ENCODE peak calls at places on chromosomes 2 and 18, in four cellular contexts. One of them, this sample, is unnamed.

GRCh38 chr2:26809211-26809610 is 23.4 kb downstream of the CENPA start:
- DNase-seq in GM12878: no peak
- DNase-seq in H1: no peak
- DNase-seq in HepG2: no peak
- DNase-seq in this sample: no peak

GRCh38 chr2:113167115-113167932 is 6.4 kb upstream of the PSD4 start:
- DNase-seq in GM12878: no peak
- DNase-seq in H1: no peak
- DNase-seq in HepG2: peak
- DNase-seq in this sample: no peak

GRCh38 chr2:54613361-54613760 is 110.1 kb upstream of the EML6 start:
- DNase-seq in GM12878: no peak
- DNase-seq in HepG2: no peak
- DNase-seq in H1: no peak
- DNase-seq in this sample: no peak

GRCh38 chr18:63073481-63073880 is 246.1 kb downstream of the BCL2 start:
- DNase-seq in GM12878: no peak
- DNase-seq in H1: no peak
- DNase-seq in HepG2: peak
- DNase-seq in this sample: no peak

GRCh38 chr2:212842544-212843185 is 304.1 kb upstream of the ERBB4 start:
- DNase-seq in GM12878: no peak
- DNase-seq in HepG2: no peak
- DNase-seq in H1: no peak
- DNase-seq in this sample: no peak

GRCh38 chr2:239857591-239857990 is 167.6 kb downstream of the NDUFA10 start:
- DNase-seq in GM12878: no peak
- DNase-seq in H1: no peak
- DNase-seq in HepG2: no peak
- DNase-seq in this sample: no peak

GRCh38 chr2:102839668-102840388 is 78.0 kb downstream of the TMEM182 start:
- DNase-seq in GM12878: peak
- DNase-seq in HepG2: peak
- DNase-seq in H1: no peak
- DNase-seq in this sample: peak

GRCh38 chr18:3624818-3625716 is 175.1 kb downstream of the TGIF1 start:
- DNase-seq in H1: no peak
- DNase-seq in HepG2: no peak
- DNase-seq in GM12878: no peak
- DNase-seq in this sample: peak

GRCh38 chr2:45334241-45334860 is 276.7 kb downstream of the SRBD1 start:
- DNase-seq in GM12878: no peak
- DNase-seq in HepG2: no peak
- DNase-seq in H1: no peak
- DNase-seq in this sample: no peak

GRCh38 chr18:70376914-70377258 is 88.0 kb downstream of the SOCS6 start:
- DNase-seq in GM12878: no peak
- DNase-seq in HepG2: peak
- DNase-seq in H1: no peak
- DNase-seq in this sample: no peak

GRCh38 chr18:69968073-69968472 is 20.4 kb upstream of the CD226 start:
- DNase-seq in HepG2: no peak
- DNase-seq in GM12878: no peak
- DNase-seq in H1: no peak
- DNase-seq in this sample: no peak

GRCh38 chr18:3482258-3482657 is 32.3 kb downstream of the TGIF1 start:
- DNase-seq in HepG2: no peak
- DNase-seq in GM12878: no peak
- DNase-seq in H1: no peak
- DNase-seq in this sample: no peak

GRCh38 chr2:126945118-126945517 is 46.4 kb downstream of the TEX51 start:
- DNase-seq in HepG2: no peak
- DNase-seq in H1: no peak
- DNase-seq in GM12878: no peak
- DNase-seq in this sample: no peak

GRCh38 chr2:19812166-19812565 is 89.6 kb downstream of the TTC32 start:
- DNase-seq in GM12878: no peak
- DNase-seq in H1: no peak
- DNase-seq in HepG2: no peak
- DNase-seq in this sample: no peak

GRCh38 chr2:239607795-239608171 is 207.0 kb upstream of the HDAC4 start:
- DNase-seq in H1: no peak
- DNase-seq in GM12878: no peak
- DNase-seq in HepG2: no peak
- DNase-seq in this sample: no peak

GRCh38 chr2:121596221-121597080 is 52.8 kb downstream of the CLASP1 start:
- DNase-seq in H1: no peak
- DNase-seq in HepG2: peak
- DNase-seq in GM12878: peak
- DNase-seq in this sample: peak

GRCh38 chr2:10228611-10229365 is 73.9 kb upstream of the HPCAL1 start:
- DNase-seq in H1: no peak
- DNase-seq in GM12878: no peak
- DNase-seq in HepG2: peak
- DNase-seq in this sample: no peak

GRCh38 chr2:66872926-66873714 is 438.2 kb downstream of the MEIS1 start:
- DNase-seq in GM12878: no peak
- DNase-seq in H1: no peak
- DNase-seq in HepG2: no peak
- DNase-seq in this sample: no peak

GRCh38 chr2:42795275-42795674 is 2.9 kb upstream of the HAAO start:
- DNase-seq in H1: no peak
- DNase-seq in GM12878: no peak
- DNase-seq in HepG2: no peak
- DNase-seq in this sample: no peak
- TF ChIP-seq CBX5 in H1: no peak
- TF ChIP-seq CBX5 in GM12878: no peak
- TF ChIP-seq CBX5 in HepG2: no peak
- TF ChIP-seq CBX5 in this sample: no peak

DNA sequence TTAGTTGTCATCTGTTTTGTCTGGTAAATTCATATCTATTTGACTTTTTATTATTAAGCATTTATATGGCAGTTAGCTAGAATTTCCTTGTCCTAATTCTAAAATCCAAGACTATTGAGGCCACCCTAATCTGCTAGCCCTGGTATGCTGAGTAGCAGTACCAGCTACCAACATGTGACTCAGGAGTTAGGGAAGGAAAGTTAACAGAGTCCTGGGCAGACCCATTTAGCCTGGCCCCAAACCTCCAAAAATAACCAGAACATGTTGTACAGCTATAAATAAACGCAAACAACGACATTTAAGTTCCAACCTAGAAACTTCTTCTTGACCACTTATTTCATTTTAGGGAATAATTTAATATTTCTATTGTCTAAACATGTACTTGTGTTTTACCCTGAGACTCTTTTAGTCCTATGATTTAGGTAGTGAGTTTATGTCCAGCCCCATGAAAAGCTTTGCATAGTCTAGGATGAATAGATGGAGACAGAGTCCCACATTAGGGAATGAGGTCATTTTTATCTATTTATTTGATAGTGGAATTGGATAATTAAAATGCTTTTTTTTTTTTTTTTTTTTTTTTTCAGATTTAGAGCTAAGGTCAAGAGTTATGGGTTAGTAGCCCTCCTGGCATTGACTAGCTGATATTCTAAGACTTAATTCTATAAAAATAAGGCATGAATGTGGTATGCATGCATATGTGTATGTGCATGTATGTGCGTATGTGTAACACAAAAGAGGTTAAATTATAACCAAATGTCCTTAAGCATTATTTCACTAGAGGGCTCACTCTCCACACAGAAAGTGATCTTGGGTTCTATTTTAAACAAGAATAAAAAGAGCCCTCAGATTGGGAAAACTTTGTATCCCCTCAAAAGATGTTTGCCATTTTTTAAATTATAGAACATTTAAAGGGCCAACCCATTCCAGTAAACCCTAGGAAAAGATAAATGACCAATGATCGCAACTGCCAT is 160.0 kb upstream of the MAPRE2 start:
- DNase-seq in GM12878: no peak
- DNase-seq in HepG2: peak
- DNase-seq in H1: no peak
- DNase-seq in this sample: no peak
- TF ChIP-seq CBX5 in GM12878: no peak
- TF ChIP-seq CBX5 in HepG2: no peak
- TF ChIP-seq CBX5 in H1: no peak
- TF ChIP-seq CBX5 in this sample: no peak

GRCh38 chr2:150013011-150013410 is 425.4 kb upstream of the MMADHC start:
- DNase-seq in GM12878: no peak
- DNase-seq in HepG2: no peak
- DNase-seq in H1: no peak
- DNase-seq in this sample: no peak
- TF ChIP-seq CBX5 in GM12878: no peak
- TF ChIP-seq CBX5 in HepG2: no peak
- TF ChIP-seq CBX5 in H1: no peak
- TF ChIP-seq CBX5 in this sample: no peak

DNA sequence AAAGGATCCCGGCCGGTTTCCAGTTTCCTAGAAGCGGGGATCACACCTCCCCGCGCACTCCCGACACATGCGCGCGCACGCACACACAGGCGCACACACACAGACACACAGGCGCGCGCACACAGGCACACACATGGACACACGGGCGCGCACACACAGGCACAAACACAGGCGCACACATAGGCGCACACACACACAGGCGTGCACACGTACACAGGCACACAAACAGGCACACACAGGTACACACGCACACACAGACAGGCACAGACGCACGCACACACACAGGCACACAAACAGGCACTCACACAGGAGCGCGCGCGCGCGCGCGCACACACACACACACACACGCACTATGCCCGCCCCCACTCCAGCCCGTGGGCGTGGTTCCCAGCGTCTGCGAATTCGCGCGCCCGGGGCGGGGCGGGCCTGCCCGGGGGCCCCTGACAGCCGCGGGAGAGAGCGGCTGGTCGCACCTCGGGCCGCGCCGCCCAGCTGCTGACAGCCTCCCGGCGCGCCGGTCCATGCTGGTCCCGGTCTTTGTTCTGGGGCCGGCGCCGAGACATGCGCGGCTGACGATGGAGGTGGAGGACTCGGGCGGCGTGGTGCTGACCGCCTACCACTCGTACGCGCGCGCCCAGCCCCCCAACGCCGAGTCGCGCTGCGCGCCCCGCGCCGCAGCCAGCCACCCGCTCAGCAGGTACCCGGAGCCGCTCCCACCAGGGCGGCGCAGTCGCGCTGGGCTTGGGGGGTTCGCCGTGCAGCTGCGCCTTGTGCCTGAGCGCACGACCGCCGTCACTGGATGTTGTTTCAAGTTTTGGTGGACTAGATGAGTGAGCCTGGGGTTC is at the start of gene ARHGAP28:
- DNase-seq in H1: peak
- DNase-seq in GM12878: no peak
- DNase-seq in HepG2: no peak
- DNase-seq in this sample: peak
- TF ChIP-seq CBX5 in H1: no peak
- TF ChIP-seq CBX5 in GM12878: no peak
- TF ChIP-seq CBX5 in HepG2: no peak
- TF ChIP-seq CBX5 in this sample: no peak

DNA sequence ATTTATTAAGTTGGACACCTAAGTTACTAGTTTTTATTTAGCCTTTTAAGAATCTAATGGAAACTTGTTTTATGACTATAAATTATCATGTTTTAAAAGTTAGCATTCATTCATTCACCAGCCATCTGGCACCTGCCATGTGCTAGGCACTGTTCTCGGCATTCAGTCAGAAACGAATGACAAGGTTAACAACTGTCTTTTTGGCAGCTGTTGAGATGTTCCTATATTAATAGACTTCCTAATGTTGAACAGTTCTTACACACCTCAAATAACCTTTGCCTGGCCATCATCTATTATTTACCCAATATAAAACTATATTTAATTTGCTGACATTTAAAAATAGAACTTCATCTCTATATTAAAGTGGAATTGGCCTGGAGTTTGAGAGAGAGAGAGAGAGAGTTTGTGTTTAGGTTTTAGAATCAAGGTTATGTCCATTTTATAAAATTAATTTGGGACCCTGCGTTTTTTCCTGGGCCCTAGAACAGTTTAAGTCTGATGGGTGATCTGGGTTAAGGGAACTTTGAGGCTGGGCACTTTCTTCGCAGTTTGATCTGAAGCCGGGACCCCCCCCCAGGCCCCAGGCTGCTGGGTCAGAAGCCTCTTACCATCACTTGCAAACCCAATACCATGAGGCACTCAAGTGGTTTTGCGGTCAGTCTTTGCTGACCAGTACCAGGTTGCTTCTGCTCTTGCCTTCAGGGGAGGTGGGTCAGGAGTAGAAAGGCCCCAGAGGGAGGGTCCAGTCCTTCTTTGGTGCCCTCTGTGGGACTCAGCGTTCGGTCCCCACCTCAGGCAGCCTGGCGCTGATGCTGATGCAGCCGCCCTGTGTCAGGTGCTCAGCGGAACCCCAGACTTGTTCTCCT is 48.3 kb upstream of the ASB1 start:
- DNase-seq in HepG2: no peak
- DNase-seq in H1: no peak
- DNase-seq in GM12878: no peak
- DNase-seq in this sample: no peak
- TF ChIP-seq CBX5 in HepG2: no peak
- TF ChIP-seq CBX5 in H1: no peak
- TF ChIP-seq CBX5 in GM12878: no peak
- TF ChIP-seq CBX5 in this sample: no peak

DNA sequence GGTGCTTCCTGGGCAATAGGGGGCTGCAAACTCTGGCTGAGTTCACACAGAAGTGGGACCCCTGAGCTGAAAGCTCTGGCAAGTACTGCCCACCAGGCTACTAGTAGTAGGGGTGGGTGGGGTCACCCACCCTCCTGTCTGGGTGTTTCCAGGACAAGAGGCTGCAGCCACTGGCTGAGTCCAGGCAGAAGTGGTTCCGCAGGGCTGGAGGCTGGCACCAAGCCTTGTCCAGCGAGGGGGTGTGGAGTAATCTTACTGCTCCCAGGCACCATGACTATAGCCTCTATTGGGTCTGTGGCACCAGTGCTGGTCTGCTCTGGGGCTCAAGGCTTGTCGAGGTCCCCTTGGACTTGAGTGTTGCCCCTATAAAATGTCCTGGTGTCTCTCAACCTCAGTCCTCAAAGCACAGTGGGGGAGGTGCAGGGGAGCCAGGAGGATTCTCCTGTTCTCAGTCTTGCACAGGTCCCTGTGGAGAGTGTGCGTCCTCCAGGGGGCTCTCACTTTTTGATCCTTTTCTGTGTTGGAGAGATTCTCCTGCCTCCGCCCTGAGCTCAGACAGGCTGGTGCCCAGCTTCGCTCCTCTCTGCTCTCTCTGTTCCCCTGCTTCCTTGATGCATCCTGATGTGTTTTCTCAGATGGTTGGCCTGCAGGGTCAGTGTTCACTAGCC is 48.1 kb downstream of the NUP35 start:
- DNase-seq in HepG2: no peak
- DNase-seq in GM12878: no peak
- DNase-seq in H1: peak
- DNase-seq in this sample: no peak
- TF ChIP-seq CBX5 in HepG2: no peak
- TF ChIP-seq CBX5 in GM12878: no peak
- TF ChIP-seq CBX5 in H1: no peak
- TF ChIP-seq CBX5 in this sample: no peak